ENCODE peak calls at places on chromosomes 13 and 19, in four cellular contexts. K is right lobe of liver, P is SJSA1, G is T-cell. F is an unnamed sample.
A peak's percentile ranks its signal among the peaks of the same experiment; 100 is the strongest.

GRCh38 chr13:72145383-72145782 is 278.4 kb upstream of the DACH1 start:
- DNase-seq in P (no peak), K (no peak), G (no peak), F (no peak)

GRCh38 chr19:58476498-58477015 is 405 bp downstream of the ZNF446 start:
- DNase-seq in K (peak; percentile 67), G (no peak), P (no peak), F (no peak)

GRCh38 chr13:111485491-111486250 is 165.2 kb downstream of the TEX29 start:
- DNase-seq in P (peak; percentile 46), K (no peak), G (no peak), F (no peak)

GRCh38 chr19:2589441-2589840 is 113.1 kb downstream of the GNG7 start:
- DNase-seq in G (no peak), P (no peak), K (no peak), F (no peak)

GRCh38 chr13:44470623-44471562 is 97.3 kb downstream of the SERP2 start:
- DNase-seq in P (no peak), G (no peak), K (no peak), F (no peak)

GRCh38 chr13:103140001-103140671 is 73.9 kb upstream of the SLC10A2 start:
- DNase-seq in P (no peak), G (no peak), K (no peak), F (no peak)

GRCh38 chr13:37598572-37598971 is at the start of gene POSTN:
- DNase-seq in P (no peak), K (no peak), G (no peak), F (no peak)

GRCh38 chr19:48806518-48806817 is 4.4 kb downstream of the BCAT2 start:
- DNase-seq in P (no peak), K (no peak), G (peak; percentile 26), F (no peak)

GRCh38 chr19:53394522-53394973 is 401 bp upstream of the ZNF765 start:
- DNase-seq in G (no peak), K (peak; percentile 51), P (peak; percentile 73), F (no peak)

GRCh38 chr19:34733266-34733825 is 697 bp upstream of the ZNF181 start:
- DNase-seq in K (no peak), G (no peak), P (no peak), F (no peak)

GRCh38 chr13:28313579-28313978 is 175.2 kb downstream of the PAN3 start:
- DNase-seq in P (no peak), G (no peak), K (no peak), F (no peak)

GRCh38 chr19:15641901-15642491 is 1.3 kb downstream of the CYP4F3 start:
- DNase-seq in G (no peak), P (no peak), K (no peak), F (no peak)

GRCh38 chr19:37692956-37693660 is 26.5 kb downstream of the ZNF607 start:
- DNase-seq in K (no peak), G (no peak), P (no peak), F (no peak)